ENCODE peak calls at places on chromosomes 7 and 10, in ten cellular contexts. T is GF-D8; H is activated naive CD8-positive, alpha-beta T cell treated with anti-CD3 and anti-CD28 coated beads, Interleukin-2, amount 50 U/mL, for 24 hours; V is NCI-H524 treated with DMSO at 0.1 percent for 48 hours; R is hypothalamus; G is CD8-positive, alpha-beta memory T cell; O is NCI-H2029 treated with DMSO at 0.1 percent for 48 hours; E is anterior cingulate cortex; A is COR-L47; Q is fibroblast of the aortic adventitia. K is an unnamed sample.

GRCh38 chr7:101984141-101984879 is 166.9 kb downstream of the CUX1 start:
- DNase-seq in T (no peak), H (no peak), V (no peak), R (no peak), G (no peak), O (no peak), E (no peak), A (no peak), Q (no peak), K (no peak)

GRCh38 chr10:45040921-45041320 is 40.2 kb downstream of the ZNF22 start:
- DNase-seq in T (no peak), H (no peak), V (no peak), R (no peak), G (no peak), O (no peak), E (no peak), A (no peak), Q (peak; percentile 27), K (no peak)

GRCh38 chr10:43595739-43596298 is 10.4 kb upstream of the ZNF485 start:
- DNase-seq in T (no peak), H (no peak), V (no peak), R (no peak), G (no peak), O (no peak), E (no peak), A (no peak), Q (no peak), K (no peak)

GRCh38 chr7:115221484-115221883 is 299.6 kb downstream of the MDFIC start:
- DNase-seq in T (no peak), H (no peak), V (no peak), R (no peak), G (no peak), O (no peak), E (no peak), A (no peak), Q (peak; percentile 52), K (no peak)

GRCh38 chr10:4947635-4948596 is 15.3 kb upstream of the AKR1C1 start:
- DNase-seq in T (no peak), H (no peak), V (no peak), R (no peak), G (no peak), O (no peak), E (peak; percentile 6), A (no peak), Q (peak; percentile 98), K (no peak)

GRCh38 chr7:70322786-70323185 is 724.5 kb downstream of the AUTS2 start:
- DNase-seq in T (no peak), H (no peak), V (peak; percentile 98), R (no peak), G (no peak), O (no peak), E (no peak), A (no peak), Q (no peak), K (no peak)

GRCh38 chr10:132463333-132464255 is 66.6 kb downstream of the PWWP2B start:
- DNase-seq in T (no peak), H (no peak), V (no peak), R (no peak), G (no peak), O (no peak), E (no peak), A (no peak), Q (peak; percentile 47), K (no peak)

GRCh38 chr7:134472572-134473242 is 13.8 kb upstream of the AKR1B1 start:
- DNase-seq in T (no peak), H (no peak), V (no peak), R (no peak), G (no peak), O (no peak), E (no peak), A (no peak), Q (peak; percentile 68), K (no peak)